ENCODE peak calls at places on chromosomes 7 and 10, in five cellular contexts. N, M, W, G and L are unnamed samples. For H3K36me3, the result is how much of the 10 kb centered on the place peaks cover.

GRCh38 chr10:44911081-44911540 is at the start of gene TMEM72:
- DNase-seq in N (no peak), M (peak), W (no peak), G (peak), L (peak)

GRCh38 chr10:80714566-80714965 is 176.9 kb downstream of the SH2D4B start:
- DNase-seq in N (no peak), M (no peak), W (no peak), G (no peak), L (no peak)

GRCh38 chr10:79292789-79293746 is 54.2 kb upstream of the PPIF start:
- DNase-seq in N (no peak), M (peak), W (no peak), G (no peak), L (no peak)

GRCh38 chr10:93154531-93154930 is 80.8 kb downstream of the CYP26A1 start:
- DNase-seq in N (peak), M (no peak), W (no peak), G (no peak), L (no peak)

GRCh38 chr7:17849504-17849903 is 90.8 kb downstream of the SNX13 start:
- DNase-seq in N (peak), M (no peak), W (peak), G (no peak), L (no peak)

GRCh38 chr10:117000580-117000979 is 4.4 kb downstream of the SHTN1 start:
- DNase-seq in N (no peak), M (peak), W (no peak), G (no peak), L (no peak)

GRCh38 chr10:77319557-77319956 is 318.1 kb downstream of the KCNMA1 start:
- DNase-seq in N (no peak), M (no peak), W (peak), G (no peak), L (no peak)

GRCh38 chr7:39592586-39592985 is 26.4 kb downstream of the YAE1 start:
- DNase-seq in N (peak), M (no peak), W (peak), G (no peak), L (no peak)

GRCh38 chr10:69160809-69161225 is 19.2 kb upstream of the SUPV3L1 start:
- DNase-seq in N (peak), M (no peak), W (peak), G (no peak), L (no peak)

GRCh38 chr10:102863660-102864059 is 5.6 kb upstream of the AS3MT start:
- DNase-seq in N (no peak), M (no peak), W (no peak), G (no peak), L (no peak)

GRCh38 chr7:95951531-95951930 is 179.2 kb downstream of the DYNC1I1 start:
- DNase-seq in N (no peak), M (no peak), W (no peak), G (no peak), L (no peak)

GRCh38 chr10:131211965-131212619 is 99.4 kb downstream of the TCERG1L start:
- DNase-seq in N (no peak), M (no peak), W (no peak), G (no peak), L (no peak)

GRCh38 chr7:134364619-134365037 is 47.9 kb upstream of the SLC35B4 start:
- DNase-seq in N (peak), M (no peak), W (peak), G (peak), L (no peak)

GRCh38 chr10:117214401-117214800 is 17.1 kb downstream of the KCNK18 start:
- DNase-seq in N (peak), M (no peak), W (peak), G (no peak), L (no peak)

GRCh38 chr10:47330804-47331203 is 8.6 kb downstream of the GDF2 start:
- DNase-seq in N (no peak), M (no peak), W (no peak), G (peak), L (no peak)

GRCh38 chr7:20374391-20374790 is 43.7 kb downstream of the ITGB8 start:
- DNase-seq in N (no peak), M (no peak), W (no peak), G (no peak), L (no peak)

GRCh38 chr7:106535234-106536026 is 125.5 kb downstream of the CCDC71L start:
- DNase-seq in N (no peak), M (no peak), W (no peak), G (no peak), L (no peak)

GRCh38 chr10:33136271-33136670 is 178.2 kb upstream of the ITGB1 start:
- DNase-seq in N (peak), M (no peak), W (peak), G (no peak), L (no peak)

GRCh38 chr10:97866524-97867219 is 17.0 kb downstream of the GOLGA7B start:
- DNase-seq in N (no peak), M (no peak), W (no peak), G (no peak), L (no peak)

GRCh38 chr7:95473276-95473985 is 12.3 kb upstream of the ASB4 start:
- DNase-seq in N (no peak), M (no peak), W (no peak), G (no peak), L (no peak)

GRCh38 chr7:102875700-102876192 is 37.1 kb upstream of the LRRC17 start:
- DNase-seq in N (peak), M (peak), W (peak), G (peak), L (no peak)

GRCh38 chr7:18357691-18358090 is 137.9 kb upstream of the HDAC9 start:
- DNase-seq in N (peak), M (no peak), W (peak), G (no peak), L (no peak)

GRCh38 chr10:29815572-29815971 is 180.8 kb upstream of the SVIL start:
- DNase-seq in N (no peak), M (no peak), W (no peak), G (no peak), L (no peak)

GRCh38 chr7:4642468-4643203 is 39.5 kb upstream of the FOXK1 start:
- DNase-seq in N (no peak), M (no peak), W (no peak), G (no peak), L (no peak)

GRCh38 chr7:108308913-108309312 is 147.3 kb downstream of the NRCAM start:
- DNase-seq in N (peak), M (no peak), W (no peak), G (no peak), L (no peak)

GRCh38 chr7:150402671-150403321 is 23.7 kb downstream of the ZNF775 start:
- DNase-seq in N (no peak), M (no peak), W (no peak), G (peak), L (no peak)

GRCh38 chr7:80608292-80608691 is 30.1 kb upstream of the CD36 start:
- DNase-seq in N (no peak), M (no peak), W (no peak), G (no peak), L (no peak)

GRCh38 chr10:13066527-13066926 is 33.4 kb upstream of the OPTN start:
- DNase-seq in N (no peak), M (no peak), W (no peak), G (no peak), L (no peak)

GRCh38 chr7:55624813-55625212 is 52.5 kb upstream of the VOPP1 start:
- DNase-seq in N (no peak), M (no peak), W (no peak), G (no peak), L (no peak)
- TF ChIP-seq CTCF in N (no peak), M (no peak), W (no peak), G (no peak), L (no peak)

GRCh38 chr10:11329055-11329673 is 282.3 kb downstream of the USP6NL start:
- DNase-seq in N (no peak), M (no peak), W (no peak), G (no peak), L (no peak)
- H3K36me3 ChIP-seq in N (under half), M (under half), W (under half), G (under half), L (under half)

GRCh38 chr7:77293046-77293445 is 93.4 kb upstream of the FGL2 start:
- DNase-seq in N (no peak), M (no peak), W (no peak), G (no peak), L (no peak)
- TF ChIP-seq CTCF in N (peak), M (peak), W (no peak), G (no peak), L (no peak)

GRCh38 chr7:132942721-132943120 is 139.2 kb downstream of the CHCHD3 start:
- DNase-seq in N (no peak), M (no peak), W (no peak), G (no peak), L (no peak)

GRCh38 chr7:132943645-132944044 is 138.2 kb downstream of the CHCHD3 start:
- DNase-seq in N (no peak), M (no peak), W (no peak), G (no peak), L (no peak)

GRCh38 chr7:132939495-132939894 is 142.4 kb downstream of the CHCHD3 start:
- DNase-seq in N (no peak), M (no peak), W (no peak), G (no peak), L (no peak)

GRCh38 chr7:132941905-132942304 is 140.0 kb downstream of the CHCHD3 start:
- DNase-seq in N (no peak), M (no peak), W (no peak), G (no peak), L (no peak)

DNA sequence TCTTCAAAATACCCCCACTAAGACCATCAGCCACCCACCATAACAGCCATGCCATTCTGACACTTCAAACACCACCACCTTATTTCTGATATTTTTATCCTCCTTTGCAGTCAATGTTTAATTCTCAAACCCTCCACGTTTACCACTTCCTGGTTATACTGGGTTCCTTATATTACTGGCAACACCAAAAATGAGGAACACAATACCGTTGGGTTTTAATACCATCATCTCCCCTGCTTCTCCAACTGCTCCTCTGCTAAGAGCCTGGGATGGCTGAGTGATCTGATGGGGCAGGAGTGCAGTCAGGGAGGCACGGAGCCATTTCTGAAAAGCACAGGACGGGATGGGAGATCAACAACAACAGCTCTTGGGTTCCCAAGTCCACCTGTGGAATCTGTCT is 140.5 kb downstream of the CHCHD3 start:
- DNase-seq in N (no peak), M (no peak), W (no peak), G (no peak), L (no peak)
- H3K36me3 ChIP-seq in N (under half), M (under half), W (under half), G (under half), L (under half)